ENCODE peak calls at places on chromosome 17, in nine cellular contexts. F, L, N, C, H, B, Z, J and T are unnamed samples.

GRCh38 chr17:83094291-83094690 is 14.9 kb downstream of the METRNL start:
- DNase-seq in F (no peak), L (no peak), N (no peak), C (no peak), H (no peak), B (no peak), Z (no peak), J (no peak), T (no peak)

GRCh38 chr17:40986920-40987319 is 2.8 kb upstream of the KRT40 start:
- DNase-seq in F (no peak), L (no peak), N (no peak), C (no peak), H (no peak), B (no peak), Z (no peak), J (no peak), T (no peak)

GRCh38 chr17:7038025-7038862 is 2.4 kb downstream of the SLC16A13 start:
- DNase-seq in F (no peak), L (no peak), N (no peak), C (no peak), H (no peak), B (no peak), Z (no peak), J (no peak), T (no peak)

GRCh38 chr17:81309140-81309858 is 14.2 kb upstream of the SLC38A10 start:
- DNase-seq in F (peak; percentile 62), L (peak; percentile 34), N (no peak), C (peak; percentile 95), H (peak; percentile 93), B (peak; percentile 83), Z (peak; percentile 99), J (peak; percentile 72), T (no peak)

GRCh38 chr17:7883781-7884386 is 4.7 kb upstream of the CHD3 start:
- DNase-seq in F (no peak), L (peak; percentile 35), N (no peak), C (no peak), H (peak; percentile 16), B (no peak), Z (peak; percentile 57), J (peak; percentile 42), T (peak; percentile 53)

GRCh38 chr17:82415336-82415735 is 2.8 kb upstream of the HEXD start:
- DNase-seq in F (no peak), L (no peak), N (no peak), C (no peak), H (no peak), B (no peak), Z (no peak), J (no peak), T (no peak)

GRCh38 chr17:68954146-68954971 is 833 bp downstream of the ABCA8 start:
- DNase-seq in F (no peak), L (no peak), N (no peak), C (no peak), H (no peak), B (no peak), Z (no peak), J (no peak), T (no peak)

GRCh38 chr17:57132663-57133062 is 47.6 kb downstream of the AKAP1 start:
- DNase-seq in F (no peak), L (no peak), N (no peak), C (no peak), H (no peak), B (no peak), Z (no peak), J (no peak), T (no peak)

GRCh38 chr17:8079291-8080207 is 8.0 kb downstream of the ALOX12B start:
- DNase-seq in F (peak; percentile 80), L (peak; percentile 72), N (peak; percentile 60), C (peak; percentile 83), H (peak; percentile 71), B (peak; percentile 37), Z (peak; percentile 93), J (peak; percentile 98), T (peak; percentile 63)

GRCh38 chr17:80169784-80170500 is at the start of gene CARD14:
- DNase-seq in F (no peak), L (no peak), N (no peak), C (no peak), H (peak; percentile 80), B (no peak), Z (no peak), J (no peak), T (no peak)

GRCh38 chr17:376936-377863 is 24.6 kb upstream of the RPH3AL start:
- DNase-seq in F (no peak), L (no peak), N (no peak), C (no peak), H (no peak), B (no peak), Z (no peak), J (no peak), T (no peak)

GRCh38 chr17:82729479-82730260 is 5.7 kb upstream of the FN3K start:
- DNase-seq in F (no peak), L (no peak), N (no peak), C (no peak), H (no peak), B (no peak), Z (no peak), J (no peak), T (no peak)

GRCh38 chr17:52306314-52306713 is 147.8 kb upstream of the CA10 start:
- DNase-seq in F (no peak), L (no peak), N (no peak), C (no peak), H (no peak), B (no peak), Z (no peak), J (no peak), T (no peak)

GRCh38 chr17:42322382-42323267 is 34.3 kb downstream of the STAT5A start:
- DNase-seq in F (peak; percentile 68), L (peak; percentile 98), N (peak; percentile 88), C (peak; percentile 97), H (peak; percentile 92), B (peak; percentile 92), Z (peak; percentile 98), J (peak; percentile 88), T (peak; percentile 88)

GRCh38 chr17:69430488-69430887 is 16.0 kb downstream of the MAP2K6 start:
- DNase-seq in F (no peak), L (no peak), N (no peak), C (no peak), H (no peak), B (no peak), Z (no peak), J (no peak), T (peak; percentile 4)

GRCh38 chr17:72122002-72122310 is 1.1 kb downstream of the SOX9 start:
- DNase-seq in F (no peak), L (no peak), N (no peak), C (no peak), H (peak; percentile 35), B (no peak), Z (peak; percentile 65), J (no peak), T (no peak)